ENCODE peak calls at places on chromosomes 2 and 18, in four cellular contexts. P, F, M and N are unnamed samples.

GRCh38 chr2:185404578-185404977 is 334.0 kb upstream of the FSIP2 start:
- DNase-seq in P (no peak), F (no peak), M (no peak), N (no peak)

GRCh38 chr18:55433688-55434087 is 154.3 kb downstream of the TCF4 start:
- DNase-seq in P (no peak), F (no peak), M (no peak), N (no peak)

GRCh38 chr2:127857494-127857818 is 499 bp downstream of the POLR2D start:
- DNase-seq in P (no peak), F (peak), M (peak), N (no peak)

GRCh38 chr18:47265197-47265596 is 13.7 kb upstream of the SKOR2 start:
- DNase-seq in P (peak), F (no peak), M (no peak), N (no peak)

GRCh38 chr2:86223682-86224560 is 24.7 kb downstream of the MRPL35 start:
- DNase-seq in P (peak), F (no peak), M (no peak), N (no peak)

GRCh38 chr18:59054892-59055291 is 84.8 kb upstream of the SEC11C start:
- DNase-seq in P (no peak), F (no peak), M (no peak), N (no peak)

GRCh38 chr18:13377496-13377895 is 158.9 kb downstream of the LDLRAD4 start:
- DNase-seq in P (no peak), F (no peak), M (no peak), N (peak)

GRCh38 chr2:70541481-70542020 is 12.1 kb downstream of the TGFA start:
- DNase-seq in P (peak), F (no peak), M (no peak), N (no peak)

GRCh38 chr2:61363580-61363979 is 107.3 kb downstream of the USP34 start:
- DNase-seq in P (no peak), F (no peak), M (no peak), N (no peak)

GRCh38 chr2:160156665-160157064 is 43.4 kb downstream of the ITGB6 start:
- DNase-seq in P (peak), F (no peak), M (no peak), N (no peak)

GRCh38 chr2:53751728-53752127 is 15.9 kb upstream of the CHAC2 start:
- DNase-seq in P (peak), F (no peak), M (no peak), N (no peak)

GRCh38 chr2:180980185-180980942 is at the start of gene UBE2E3:
- DNase-seq in P (peak), F (peak), M (peak), N (peak)

GRCh38 chr2:6772366-6772710 is 93.4 kb downstream of the CMPK2 start:
- DNase-seq in P (no peak), F (no peak), M (no peak), N (no peak)

GRCh38 chr2:231052494-231053451 is 3.9 kb upstream of the PSMD1 start:
- DNase-seq in P (peak), F (peak), M (peak), N (peak)

GRCh38 chr18:11902522-11903292 is 5.4 kb downstream of the MPPE1 start:
- DNase-seq in P (peak), F (no peak), M (no peak), N (no peak)

GRCh38 chr2:147133273-147133901 is 711.4 kb upstream of the ACVR2A start:
- DNase-seq in P (no peak), F (no peak), M (no peak), N (no peak)

GRCh38 chr2:17962874-17963273 is 84.4 kb downstream of the KCNS3 start:
- DNase-seq in P (peak), F (no peak), M (no peak), N (no peak)